ENCODE peak calls at places on chromosomes 13 and 19, in four cellular contexts. R is tibial artery, Z is OCI-LY7, I is AML-193. T is an unnamed sample.

GRCh38 chr13:78977311-78977710 is 318.4 kb upstream of the OBI1 start:
- DNase-seq in I (no peak), R (no peak), Z (no peak), T (no peak)

GRCh38 chr19:41377977-41378707 is 1.8 kb downstream of the TMEM91 start:
- DNase-seq in Z (peak; percentile 57), I (no peak), R (no peak), T (no peak)

GRCh38 chr19:30391554-30392551 is 19.7 kb downstream of the ZNF536 start:
- DNase-seq in R (no peak), I (no peak), Z (no peak), T (no peak)

GRCh38 chr19:50313812-50314536 is 15.2 kb downstream of the KCNC3 start:
- DNase-seq in I (no peak), R (no peak), Z (no peak), T (no peak)

GRCh38 chr13:21913010-21913409 is 242.1 kb downstream of the FGF9 start:
- DNase-seq in R (no peak), Z (no peak), I (peak; percentile 2), T (no peak)

GRCh38 chr19:35671818-35672217 is 5.5 kb downstream of the UPK1A start:
- DNase-seq in I (no peak), Z (no peak), R (no peak), T (no peak)

GRCh38 chr19:29092712-29093552 is 120.0 kb downstream of the UQCRFS1 start:
- DNase-seq in Z (no peak), I (no peak), R (no peak), T (no peak)

GRCh38 chr13:112992931-112993700 is 24.1 kb downstream of the MCF2L start:
- DNase-seq in I (no peak), R (no peak), Z (no peak), T (no peak)

GRCh38 chr13:81051873-81052272 is 710.9 kb upstream of the SPRY2 start:
- DNase-seq in Z (no peak), R (no peak), I (no peak), T (no peak)

GRCh38 chr13:98893361-98893760 is 84.5 kb downstream of the DOCK9 start:
- DNase-seq in I (no peak), Z (no peak), R (no peak), T (no peak)

GRCh38 chr13:24081388-24081787 is 79.1 kb upstream of the SPATA13 start:
- DNase-seq in R (no peak), Z (no peak), I (no peak), T (no peak)

GRCh38 chr19:33841685-33842084 is 45.0 kb downstream of the KCTD15 start:
- DNase-seq in I (no peak), R (no peak), Z (no peak), T (no peak)

GRCh38 chr19:5951338-5951861 is 26.5 kb downstream of the RANBP3 start:
- DNase-seq in I (no peak), Z (peak; percentile 81), R (no peak), T (no peak)

GRCh38 chr19:44687898-44688297 is 11.1 kb upstream of the CEACAM16 start:
- DNase-seq in Z (no peak), R (no peak), I (no peak), T (no peak)

GRCh38 chr13:80547885-80548284 is 207.0 kb upstream of the SPRY2 start:
- DNase-seq in I (no peak), Z (no peak), R (no peak), T (no peak)

GRCh38 chr13:80881495-80882482 is 540.9 kb upstream of the SPRY2 start:
- DNase-seq in Z (no peak), R (no peak), I (no peak), T (no peak)

GRCh38 chr19:33110201-33110910 is 21.6 kb upstream of the WDR88 start:
- DNase-seq in R (no peak), Z (no peak), I (no peak), T (no peak)

GRCh38 chr13:49046002-49046401 is 70.3 kb downstream of the FNDC3A start:
- DNase-seq in I (no peak), R (no peak), Z (no peak), T (no peak)

GRCh38 chr19:31110331-31110730 is 238.9 kb downstream of the TSHZ3 start:
- DNase-seq in I (no peak), R (peak; percentile 22), Z (no peak), T (no peak)

T was measured in T-helper 2 cell treated with Interferon-gamma antibody and Interleukin-4, amounts not matched to agents 5 μg/mL and 100 μg/mL, for 36 hours.